ENCODE peak calls at places on chromosomes 5 and 9, in ten cellular contexts. Q is COR-L47; A is GM04504; W is Calu3; Z is GM20000; C is CD4-positive, alpha-beta T cell; P is mesendoderm; U is hepatic stellate cell; D is NCI-H2171 treated with DMSO at 0.1 percent for 48 hours; F is progenitor cell of endocrine pancreas. G is an unnamed sample.
A peak's percentile ranks its signal among the peaks of the same experiment; 100 is the strongest.

GRCh38 chr5:66958126-66958983 is 238.2 kb downstream of the CD180 start:
- DNase-seq in A (no peak), Z (no peak), C (no peak), Q (no peak), W (no peak), D (no peak), U (no peak), P (peak; percentile 45), F (no peak), G (peak; percentile 46)

GRCh38 chr5:135186662-135187522 is 152.9 kb upstream of the PITX1 start:
- DNase-seq in W (peak; percentile 62), C (no peak), Z (no peak), U (no peak), D (no peak), F (no peak), P (peak; percentile 59), Q (no peak), A (no peak), G (peak; percentile 30)

GRCh38 chr9:78437721-78438610 is 141.0 kb downstream of the PSAT1 start:
- DNase-seq in F (no peak), U (no peak), A (no peak), P (peak; percentile 27), D (no peak), W (no peak), Q (no peak), C (no peak), Z (no peak), G (no peak)

GRCh38 chr9:2406252-2406651 is 215.3 kb upstream of the VLDLR start:
- DNase-seq in D (no peak), U (no peak), C (no peak), P (no peak), Z (no peak), F (no peak), Q (no peak), A (no peak), W (no peak), G (no peak)

GRCh38 chr5:95962785-95963184 is 1.1 kb upstream of the ELL2 start:
- DNase-seq in P (peak; percentile 98), W (peak; percentile 60), A (no peak), D (no peak), F (no peak), Z (no peak), C (no peak), U (no peak), Q (no peak), G (no peak)

GRCh38 chr9:17839744-17840143 is 260.9 kb downstream of the SH3GL2 start:
- DNase-seq in C (no peak), U (no peak), P (no peak), F (no peak), Z (no peak), Q (peak; percentile 75), D (peak; percentile 73), W (no peak), A (no peak), G (no peak)

GRCh38 chr5:65299841-65300240 is 181.9 kb downstream of the ADAMTS6 start:
- DNase-seq in U (peak; percentile 32), P (no peak), W (no peak), C (no peak), Z (no peak), Q (no peak), F (no peak), D (no peak), A (no peak), G (no peak)

GRCh38 chr5:91928751-91929521 is 545.8 kb upstream of the ARRDC3 start:
- DNase-seq in U (peak; percentile 11), A (no peak), C (no peak), Q (peak; percentile 42), P (peak; percentile 45), F (no peak), Z (no peak), D (peak; percentile 37), W (no peak), G (no peak)

GRCh38 chr9:37406603-37407401 is 15.7 kb upstream of the GRHPR start:
- DNase-seq in Q (no peak), C (no peak), F (no peak), D (peak; percentile 5), P (no peak), A (no peak), Z (no peak), U (no peak), W (no peak), G (no peak)

GRCh38 chr5:132456553-132457361 is 33.8 kb downstream of the IRF1 start:
- DNase-seq in W (no peak), P (no peak), F (no peak), Z (no peak), D (no peak), C (peak; percentile 59), Q (no peak), U (no peak), A (no peak), G (peak; percentile 77)

GRCh38 chr5:133265720-133266575 is 214.1 kb downstream of the HSPA4 start:
- DNase-seq in Q (no peak), C (no peak), A (no peak), D (no peak), F (no peak), P (no peak), W (no peak), U (no peak), Z (no peak), G (no peak)

GRCh38 chr5:160968480-160968879 is 116.5 kb upstream of the ATP10B start:
- DNase-seq in A (no peak), P (no peak), C (no peak), D (no peak), W (no peak), F (no peak), Q (no peak), Z (no peak), U (no peak), G (no peak)

GRCh38 chr5:51582871-51583384 is 199.7 kb downstream of the ISL1 start:
- DNase-seq in D (peak; percentile 9), A (no peak), U (no peak), F (no peak), Z (no peak), W (no peak), C (no peak), Q (no peak), P (no peak), G (no peak)

GRCh38 chr9:68574150-68574549 is 33.5 kb upstream of the TMEM252 start:
- DNase-seq in C (no peak), Q (no peak), F (no peak), Z (no peak), W (no peak), D (no peak), P (no peak), U (no peak), A (no peak), G (no peak)

GRCh38 chr5:126972062-126972895 is 58.1 kb downstream of the MARCHF3 start:
- DNase-seq in Z (peak; percentile 53), P (peak; percentile 66), Q (no peak), W (no peak), C (peak; percentile 17), F (no peak), D (no peak), U (no peak), A (no peak), G (no peak)

GRCh38 chr5:38780950-38781349 is 64.9 kb upstream of the OSMR start:
- DNase-seq in Z (no peak), A (peak; percentile 53), D (peak; percentile 54), C (no peak), U (no peak), Q (no peak), F (no peak), W (peak; percentile 23), P (no peak), G (peak; percentile 59)